ENCODE peak calls at places on chromosomes 7 and 10, in ten cellular contexts. X is RWPE1, S is hypothalamus, A is H1, K is renal cortical epithelial cell, O is SIG-M5, P is KG1, Y is foreskin keratinocyte, E is fibroblast of the aortic adventitia, Z is SW480. J is an unnamed sample.

GRCh38 chr10:131186547-131187253 is 124.8 kb downstream of the TCERG1L start:
- DNase-seq in X (no peak), S (no peak), A (no peak), K (no peak), O (no peak), P (no peak), Y (no peak), E (no peak), Z (no peak), J (no peak)

GRCh38 chr7:47085491-47086275 is 496.2 kb downstream of the TNS3 start:
- DNase-seq in X (no peak), S (no peak), A (no peak), K (peak), O (no peak), P (no peak), Y (no peak), E (no peak), Z (no peak), J (no peak)

GRCh38 chr7:140326116-140326928 is 72.0 kb downstream of the SLC37A3 start:
- DNase-seq in X (peak), S (peak), A (no peak), K (peak), O (no peak), P (peak), Y (peak), E (peak), Z (peak), J (peak)

GRCh38 chr10:29734980-29735627 is 100.3 kb upstream of the SVIL start:
- DNase-seq in X (peak), S (no peak), A (no peak), K (no peak), O (no peak), P (peak), Y (peak), E (peak), Z (peak), J (peak)

GRCh38 chr7:53642361-53642760 is 606.9 kb downstream of the POM121L12 start:
- DNase-seq in X (no peak), S (no peak), A (no peak), K (peak), O (no peak), P (no peak), Y (no peak), E (no peak), Z (peak), J (no peak)

GRCh38 chr7:156903232-156903909 is 10.4 kb upstream of the LMBR1 start:
- DNase-seq in X (peak), S (no peak), A (no peak), K (no peak), O (no peak), P (no peak), Y (peak), E (peak), Z (peak), J (no peak)

GRCh38 chr10:60187691-60188090 is 202.0 kb downstream of the ANK3 start:
- DNase-seq in X (no peak), S (no peak), A (no peak), K (no peak), O (no peak), P (no peak), Y (no peak), E (no peak), Z (no peak), J (no peak)

GRCh38 chr7:51309361-51310130 is 7.1 kb downstream of the COBL start:
- DNase-seq in X (no peak), S (no peak), A (no peak), K (no peak), O (no peak), P (no peak), Y (no peak), E (no peak), Z (no peak), J (no peak)

GRCh38 chr10:5905854-5906507 is 15.9 kb downstream of the FBH1 start:
- DNase-seq in X (no peak), S (no peak), A (no peak), K (no peak), O (no peak), P (no peak), Y (no peak), E (no peak), Z (no peak), J (no peak)

GRCh38 chr7:37853468-37853867 is 5.1 kb downstream of the NME8 start:
- DNase-seq in X (no peak), S (no peak), A (no peak), K (no peak), O (no peak), P (no peak), Y (no peak), E (no peak), Z (peak), J (peak)

GRCh38 chr7:100705341-100705752 is 574 bp upstream of the POP7 start:
- DNase-seq in X (peak), S (peak), A (peak), K (peak), O (no peak), P (peak), Y (no peak), E (peak), Z (peak), J (peak)

GRCh38 chr7:33100770-33101169 is 8.4 kb downstream of the RP9 start:
- DNase-seq in X (no peak), S (no peak), A (no peak), K (no peak), O (no peak), P (no peak), Y (no peak), E (no peak), Z (no peak), J (no peak)

GRCh38 chr7:29647020-29647654 is 83.5 kb downstream of the PRR15 start:
- DNase-seq in X (no peak), S (no peak), A (no peak), K (no peak), O (no peak), P (no peak), Y (no peak), E (no peak), Z (no peak), J (no peak)

GRCh38 chr10:12382956-12383531 is 33.7 kb downstream of the CAMK1D start:
- DNase-seq in X (no peak), S (no peak), A (no peak), K (no peak), O (no peak), P (no peak), Y (no peak), E (peak), Z (no peak), J (no peak)

GRCh38 chr7:29204491-29205281 is 10.1 kb downstream of the CHN2 start:
- DNase-seq in X (no peak), S (no peak), A (no peak), K (peak), O (no peak), P (no peak), Y (no peak), E (no peak), Z (no peak), J (no peak)

GRCh38 chr10:98425511-98426352 is 10.8 kb upstream of the PYROXD2 start:
- DNase-seq in X (peak), S (no peak), A (no peak), K (peak), O (no peak), P (no peak), Y (peak), E (peak), Z (peak), J (peak)

GRCh38 chr10:3292601-3293000 is 120.0 kb upstream of the PITRM1 start:
- DNase-seq in X (no peak), S (no peak), A (no peak), K (peak), O (no peak), P (no peak), Y (peak), E (no peak), Z (no peak), J (no peak)

GRCh38 chr10:118541718-118542117 is 53.7 kb downstream of the PRLHR start:
- DNase-seq in X (no peak), S (no peak), A (no peak), K (no peak), O (no peak), P (no peak), Y (no peak), E (no peak), Z (no peak), J (no peak)

GRCh38 chr7:13017325-13017853 is 330.0 kb downstream of the ARL4A start:
- DNase-seq in X (peak), S (no peak), A (no peak), K (peak), O (no peak), P (no peak), Y (peak), E (peak), Z (peak), J (no peak)

GRCh38 chr7:116259156-116259555 is 48.8 kb downstream of the TES start:
- DNase-seq in X (no peak), S (no peak), A (no peak), K (no peak), O (no peak), P (no peak), Y (peak), E (peak), Z (no peak), J (no peak)

GRCh38 chr10:109851595-109851994 is 71.7 kb downstream of the XPNPEP1 start:
- DNase-seq in X (no peak), S (no peak), A (no peak), K (no peak), O (no peak), P (no peak), Y (no peak), E (no peak), Z (no peak), J (no peak)

GRCh38 chr7:116541951-116542350 is 17.1 kb downstream of the CAV1 start:
- DNase-seq in X (no peak), S (no peak), A (no peak), K (no peak), O (no peak), P (no peak), Y (no peak), E (no peak), Z (no peak), J (no peak)

GRCh38 chr10:91759581-91759986 is 38.6 kb upstream of the TNKS2 start:
- DNase-seq in X (no peak), S (no peak), A (no peak), K (peak), O (no peak), P (no peak), Y (peak), E (no peak), Z (peak), J (no peak)

GRCh38 chr7:45921699-45922519 is 837 bp upstream of the IGFBP3 start:
- DNase-seq in X (peak), S (no peak), A (peak), K (peak), O (no peak), P (peak), Y (peak), E (peak), Z (peak), J (peak)

GRCh38 chr10:129440247-129440646 is 26.8 kb upstream of the MGMT start:
- DNase-seq in X (no peak), S (no peak), A (no peak), K (no peak), O (no peak), P (no peak), Y (no peak), E (no peak), Z (no peak), J (no peak)

GRCh38 chr10:123890761-123891146 is 853 bp downstream of the CPXM2 start:
- DNase-seq in X (no peak), S (no peak), A (no peak), K (no peak), O (no peak), P (no peak), Y (no peak), E (peak), Z (no peak), J (no peak)

GRCh38 chr7:151665363-151665762 is 145.7 kb upstream of the RHEB start:
- DNase-seq in X (no peak), S (no peak), A (no peak), K (no peak), O (no peak), P (no peak), Y (no peak), E (peak), Z (no peak), J (no peak)

GRCh38 chr10:113540845-113541553 is 11.9 kb upstream of the HABP2 start:
- DNase-seq in X (no peak), S (no peak), A (no peak), K (no peak), O (no peak), P (no peak), Y (no peak), E (no peak), Z (no peak), J (no peak)

GRCh38 chr10:90652519-90652918 is 205.3 kb downstream of the HTR7 start:
- DNase-seq in X (peak), S (no peak), A (no peak), K (peak), O (no peak), P (no peak), Y (peak), E (peak), Z (peak), J (no peak)

GRCh38 chr7:105878746-105879605 is 2.6 kb upstream of the ATXN7L1 start:
- DNase-seq in X (no peak), S (no peak), A (no peak), K (no peak), O (no peak), P (no peak), Y (no peak), E (no peak), Z (peak), J (no peak)

GRCh38 chr10:72332423-72333110 is 22.2 kb downstream of the DNAJB12 start:
- DNase-seq in X (no peak), S (no peak), A (no peak), K (no peak), O (no peak), P (no peak), Y (no peak), E (no peak), Z (no peak), J (no peak)

GRCh38 chr10:111871458-111871857 is 312.1 kb downstream of the GPAM start:
- DNase-seq in X (no peak), S (no peak), A (no peak), K (no peak), O (no peak), P (no peak), Y (no peak), E (no peak), Z (no peak), J (no peak)

GRCh38 chr7:44394112-44394447 is 68.7 kb upstream of the CAMK2B start:
- DNase-seq in X (no peak), S (no peak), A (no peak), K (no peak), O (no peak), P (no peak), Y (no peak), E (no peak), Z (no peak), J (no peak)

GRCh38 chr10:57627642-57628178 is 640.0 kb downstream of the IPMK start:
- DNase-seq in X (no peak), S (no peak), A (no peak), K (no peak), O (no peak), P (no peak), Y (no peak), E (no peak), Z (no peak), J (no peak)

GRCh38 chr7:36191292-36191920 is 38.4 kb downstream of the EEPD1 start:
- DNase-seq in X (no peak), S (no peak), A (no peak), K (no peak), O (no peak), P (no peak), Y (no peak), E (no peak), Z (no peak), J (no peak)

GRCh38 chr7:152617056-152617455 is 58.9 kb downstream of the XRCC2 start:
- DNase-seq in X (no peak), S (no peak), A (no peak), K (no peak), O (no peak), P (no peak), Y (no peak), E (no peak), Z (no peak), J (no peak)

GRCh38 chr7:4212376-4212775 is 469.7 kb upstream of the FOXK1 start:
- DNase-seq in X (no peak), S (no peak), A (no peak), K (no peak), O (no peak), P (no peak), Y (no peak), E (no peak), Z (no peak), J (no peak)

J was measured in nephron progenitor cell.